ENCODE peak calls at places on chromosomes 3 and 15, in ten cellular contexts. E is HT1080; W is kidney; Z is tibial nerve; V is heart right ventricle; G is cardiac fibroblast; H is astrocyte of the spinal cord; M is left colon; X is stimulated activated CD8-positive, alpha-beta memory T cell treated with anti-CD3 and anti-CD28 coated beads, Interleukin-12 subunit alpha, Interleukin-12 subunit beta, amount 100 ng/mL, for 4 hours; R is C1 segment of cervical spinal cord. N is an unnamed sample.

GRCh38 chr15:64892850-64893403 is 18.8 kb upstream of the ANKDD1A start:
- DNase-seq in E (no peak), W (peak), Z (no peak), V (no peak), G (no peak), H (no peak), M (no peak), X (no peak), R (no peak), N (no peak)

GRCh38 chr3:44439499-44440295 is 37.8 kb downstream of the ZNF445 start:
- DNase-seq in E (peak), W (peak), Z (peak), V (peak), G (peak), H (peak), M (peak), X (peak), R (peak), N (no peak)

GRCh38 chr3:45219694-45220093 is 6.4 kb downstream of the TMEM158 start:
- DNase-seq in E (no peak), W (peak), Z (no peak), V (no peak), G (no peak), H (no peak), M (no peak), X (no peak), R (no peak), N (no peak)

GRCh38 chr3:7545334-7545733 is 684.4 kb downstream of the GRM7 start:
- DNase-seq in E (no peak), W (no peak), Z (no peak), V (no peak), G (no peak), H (no peak), M (no peak), X (no peak), R (no peak), N (no peak)

GRCh38 chr15:39835550-39835949 is 52.9 kb upstream of the FSIP1 start:
- DNase-seq in E (no peak), W (no peak), Z (no peak), V (no peak), G (no peak), H (no peak), M (no peak), X (no peak), R (no peak), N (peak)

GRCh38 chr15:101020945-101021344 is 101.8 kb downstream of the LRRK1 start:
- DNase-seq in E (no peak), W (no peak), Z (no peak), V (no peak), G (no peak), H (no peak), M (no peak), X (no peak), R (no peak), N (no peak)

GRCh38 chr3:154188846-154189245 is 67.7 kb downstream of the ARHGEF26 start:
- DNase-seq in E (no peak), W (no peak), Z (no peak), V (no peak), G (peak), H (no peak), M (no peak), X (no peak), R (no peak), N (no peak)

GRCh38 chr3:140920029-140920428 is 21.6 kb upstream of the SLC25A36 start:
- DNase-seq in E (no peak), W (no peak), Z (no peak), V (no peak), G (no peak), H (no peak), M (no peak), X (no peak), R (no peak), N (peak)

GRCh38 chr15:42107483-42107882 is 13.1 kb upstream of the PLA2G4D start:
- DNase-seq in E (no peak), W (no peak), Z (no peak), V (no peak), G (no peak), H (no peak), M (peak), X (no peak), R (no peak), N (no peak)

GRCh38 chr3:27643355-27643754 is 78.8 kb downstream of the EOMES start:
- DNase-seq in E (peak), W (no peak), Z (no peak), V (no peak), G (peak), H (no peak), M (no peak), X (no peak), R (no peak), N (peak)

GRCh38 chr3:153163349-153164008 is 1.5 kb downstream of the RAP2B start:
- DNase-seq in E (peak), W (peak), Z (no peak), V (no peak), G (peak), H (no peak), M (peak), X (no peak), R (no peak), N (peak)

GRCh38 chr15:101712078-101712477 is 12.2 kb downstream of the TARS3 start:
- DNase-seq in E (no peak), W (no peak), Z (no peak), V (no peak), G (no peak), H (no peak), M (no peak), X (no peak), R (no peak), N (no peak)

GRCh38 chr3:31981206-31982181 is at the start of the genes OSBPL10 and ZNF860:
- DNase-seq in E (peak), W (peak), Z (peak), V (peak), G (peak), H (peak), M (peak), X (no peak), R (peak), N (peak)